ENCODE peak calls at places on chromosomes 13 and 19, in ten cellular contexts. C is lower leg skin; Y is skeletal muscle cell; Z is activated naive CD4-positive, alpha-beta T cell treated with Interleukin-2 at 50 U/mL for 16 hours; I is right lobe of liver; W is iris pigment epithelial cell; O is C1 segment of cervical spinal cord; A is T1000; X is mesenteric fat pad; K is posterior cingulate gyrus. P is an unnamed sample.

GRCh38 chr13:27556109-27556508 is 64.2 kb downstream of the LNX2 start:
- DNase-seq in C (no peak), Y (peak), Z (no peak), I (no peak), W (peak), O (no peak), A (no peak), X (no peak), K (no peak), P (no peak)

GRCh38 chr13:43573361-43573740 is 213.4 kb downstream of the ENOX1 start:
- DNase-seq in C (no peak), Y (no peak), Z (no peak), I (no peak), W (peak), O (no peak), A (no peak), X (no peak), K (no peak), P (no peak)

GRCh38 chr13:41019027-41019487 is at the start of gene ELF1:
- DNase-seq in C (no peak), Y (peak), Z (peak), I (no peak), W (peak), O (peak), A (no peak), X (no peak), K (no peak), P (peak)

GRCh38 chr13:98207411-98207810 is 30.3 kb upstream of the RNF113B start:
- DNase-seq in C (no peak), Y (no peak), Z (no peak), I (no peak), W (peak), O (no peak), A (no peak), X (no peak), K (no peak), P (no peak)

GRCh38 chr19:13633109-13633508 is 126.8 kb upstream of the CACNA1A start:
- DNase-seq in C (no peak), Y (peak), Z (no peak), I (no peak), W (peak), O (no peak), A (peak), X (no peak), K (no peak), P (no peak)

GRCh38 chr19:9793051-9793591 is 24.6 kb upstream of the ZNF846 start:
- DNase-seq in C (peak), Y (no peak), Z (peak), I (no peak), W (peak), O (no peak), A (peak), X (peak), K (peak), P (no peak)

GRCh38 chr19:6528544-6529121 is 2.2 kb upstream of the TNFSF9 start:
- DNase-seq in C (peak), Y (no peak), Z (no peak), I (no peak), W (no peak), O (peak), A (no peak), X (no peak), K (peak), P (peak)

GRCh38 chr19:11422163-11423068 is 3.3 kb upstream of the RGL3 start:
- DNase-seq in C (peak), Y (no peak), Z (peak), I (peak), W (peak), O (peak), A (peak), X (no peak), K (peak), P (no peak)

GRCh38 chr19:5002143-5002542 is 33.2 kb downstream of the KDM4B start:
- DNase-seq in C (no peak), Y (no peak), Z (no peak), I (peak), W (peak), O (no peak), A (no peak), X (no peak), K (no peak), P (no peak)

P was measured in hippocampal formation.